ENCODE peak calls at places on chromosomes 5 and 9, in seven cellular contexts. C, H, V, G, O, P and A are unnamed samples.

GRCh38 chr9:112059145-112059979 is 115.7 kb downstream of the SUSD1 start:
- DNase-seq in C (no peak), H (peak), V (no peak), G (peak), O (no peak), P (peak), A (no peak)

GRCh38 chr5:91098581-91098980 is 284.5 kb downstream of the ARRDC3 start:
- DNase-seq in C (no peak), H (no peak), V (no peak), G (no peak), O (no peak), P (no peak), A (no peak)

GRCh38 chr9:137138701-137139467 is at the start of gene GRIN1:
- DNase-seq in C (peak), H (no peak), V (no peak), G (no peak), O (peak), P (peak), A (no peak)

GRCh38 chr9:4366649-4367330 is 66.9 kb upstream of the GLIS3 start:
- DNase-seq in C (peak), H (peak), V (no peak), G (peak), O (peak), P (peak), A (peak)

GRCh38 chr5:133746834-133747233 is 134.5 kb upstream of the FSTL4 start:
- DNase-seq in C (peak), H (no peak), V (no peak), G (no peak), O (no peak), P (no peak), A (no peak)

GRCh38 chr5:32771037-32771436 is 59.9 kb downstream of the NPR3 start:
- DNase-seq in C (no peak), H (no peak), V (peak), G (no peak), O (no peak), P (no peak), A (no peak)

GRCh38 chr9:121098567-121099198 is 23.9 kb downstream of the CNTRL start:
- DNase-seq in C (no peak), H (no peak), V (no peak), G (no peak), O (no peak), P (no peak), A (peak)

GRCh38 chr9:8351431-8351830 is 551.9 kb upstream of the DMAC1 start:
- DNase-seq in C (no peak), H (no peak), V (no peak), G (no peak), O (no peak), P (no peak), A (no peak)

GRCh38 chr9:18847576-18848275 is 185.3 kb downstream of the SAXO1 start:
- DNase-seq in C (no peak), H (no peak), V (no peak), G (no peak), O (peak), P (no peak), A (no peak)

GRCh38 chr9:32525506-32525905 is 490 bp downstream of the RIGI start:
- DNase-seq in C (no peak), H (no peak), V (no peak), G (peak), O (no peak), P (peak), A (no peak)

GRCh38 chr9:38008168-38009034 is 60.6 kb downstream of the SHB start:
- DNase-seq in C (no peak), H (peak), V (no peak), G (peak), O (no peak), P (peak), A (peak)

GRCh38 chr5:28077291-28078240 is 1039.2 kb upstream of the CDH9 start:
- DNase-seq in C (no peak), H (no peak), V (no peak), G (no peak), O (no peak), P (no peak), A (no peak)

GRCh38 chr5:111530298-111530740 is 18.0 kb upstream of the STARD4 start:
- DNase-seq in C (no peak), H (peak), V (peak), G (peak), O (peak), P (peak), A (peak)

GRCh38 chr5:136174021-136174659 is 18.8 kb downstream of the SMIM32 start:
- DNase-seq in C (peak), H (peak), V (no peak), G (peak), O (no peak), P (peak), A (peak)

GRCh38 chr9:21802418-21803000 is at the start of gene MTAP:
- DNase-seq in C (peak), H (peak), V (peak), G (no peak), O (peak), P (peak), A (peak)

GRCh38 chr5:159249158-159249557 is 13.9 kb upstream of the UBLCP1 start:
- DNase-seq in C (no peak), H (no peak), V (no peak), G (no peak), O (no peak), P (no peak), A (no peak)

GRCh38 chr5:76219636-76220035 is 136.5 kb downstream of the SV2C start:
- DNase-seq in C (peak), H (no peak), V (no peak), G (no peak), O (no peak), P (no peak), A (no peak)

GRCh38 chr5:87034562-87034961 is 233.1 kb upstream of the RASA1 start:
- DNase-seq in C (no peak), H (no peak), V (no peak), G (no peak), O (no peak), P (no peak), A (no peak)

GRCh38 chr5:107636555-107636954 is 34.2 kb downstream of the EFNA5 start:
- DNase-seq in C (no peak), H (no peak), V (no peak), G (no peak), O (no peak), P (no peak), A (no peak)

GRCh38 chr5:84382363-84383295 is 2.1 kb downstream of the EDIL3 start:
- DNase-seq in C (peak), H (peak), V (peak), G (peak), O (peak), P (peak), A (peak)

GRCh38 chr5:176360894-176361436 is 599 bp downstream of the KIAA1191 start:
- DNase-seq in C (no peak), H (peak), V (no peak), G (peak), O (peak), P (peak), A (no peak)

GRCh38 chr9:33921967-33922895 is 105.3 kb downstream of the UBE2R2 start:
- DNase-seq in C (peak), H (peak), V (no peak), G (peak), O (no peak), P (peak), A (peak)

GRCh38 chr5:112083623-112084022 is 326.6 kb upstream of the NREP start:
- DNase-seq in C (no peak), H (no peak), V (no peak), G (no peak), O (no peak), P (no peak), A (no peak)

GRCh38 chr9:20630241-20630943 is 8.1 kb upstream of the MLLT3 start:
- DNase-seq in C (no peak), H (no peak), V (no peak), G (no peak), O (no peak), P (no peak), A (no peak)

GRCh38 chr9:135116892-135117680 is 29.6 kb downstream of the OLFM1 start:
- DNase-seq in C (no peak), H (no peak), V (no peak), G (peak), O (no peak), P (no peak), A (no peak)

GRCh38 chr9:92663951-92664350 is 6.0 kb downstream of the IPPK start:
- DNase-seq in C (no peak), H (peak), V (no peak), G (no peak), O (no peak), P (peak), A (no peak)

GRCh38 chr5:4373051-4373450 is 767.1 kb upstream of the ADAMTS16 start:
- DNase-seq in C (no peak), H (no peak), V (no peak), G (peak), O (no peak), P (no peak), A (no peak)

GRCh38 chr5:142827934-142828576 is 57.9 kb downstream of the ARHGAP26 start:
- DNase-seq in C (no peak), H (no peak), V (no peak), G (peak), O (no peak), P (no peak), A (no peak)

GRCh38 chr5:83387041-83387440 is 84.5 kb upstream of the VCAN start:
- DNase-seq in C (no peak), H (peak), V (no peak), G (no peak), O (no peak), P (no peak), A (no peak)

GRCh38 chr9:134707731-134708671 is 66.4 kb downstream of the COL5A1 start:
- DNase-seq in C (peak), H (no peak), V (no peak), G (no peak), O (no peak), P (no peak), A (no peak)

DNA sequence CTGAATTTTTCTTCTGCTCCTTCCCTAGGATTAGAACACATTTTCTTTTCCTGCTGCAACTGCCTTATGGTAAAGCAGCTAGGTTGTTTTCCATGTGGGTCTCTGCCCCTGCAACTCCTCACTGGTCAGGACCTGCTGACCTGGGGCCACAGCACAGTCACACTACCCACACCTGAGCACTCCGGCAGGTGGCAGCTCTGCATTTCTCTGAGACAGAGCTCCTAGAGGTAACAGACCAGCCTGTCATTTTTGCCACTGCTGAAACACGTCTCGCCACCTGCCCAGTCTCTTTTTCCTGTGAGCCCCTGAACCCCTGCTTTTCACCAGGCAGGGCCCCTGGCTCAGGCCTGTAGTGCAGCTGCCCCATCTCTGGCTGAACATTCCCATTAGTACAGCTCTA is 609.6 kb downstream of the HINT1 start:
- DNase-seq in C (no peak), H (no peak), V (no peak), G (no peak), O (no peak), P (no peak), A (no peak)
- TF ChIP-seq CTCF in C (no peak), H (no peak), V (no peak), G (no peak), O (no peak), P (no peak), A (no peak)

DNA sequence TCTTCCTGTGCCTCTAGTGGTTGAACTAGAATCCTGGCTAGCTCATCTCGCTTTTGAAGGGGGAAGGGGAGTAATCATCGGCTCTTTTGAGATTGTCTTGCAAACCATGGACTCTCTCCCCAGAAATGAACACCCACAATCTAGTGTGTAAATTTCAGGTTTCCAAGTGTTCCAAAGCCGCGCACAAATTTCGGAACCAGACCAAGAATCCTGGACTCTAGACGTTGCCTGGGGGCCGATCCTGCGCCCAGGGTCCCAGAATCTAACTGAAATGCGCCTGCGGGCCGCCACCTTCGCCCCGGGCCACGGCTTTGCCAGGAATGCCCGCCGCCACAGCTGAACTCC is 4.8 kb upstream of the FOXE1 start:
- DNase-seq in C (peak), H (no peak), V (no peak), G (no peak), O (no peak), P (no peak), A (no peak)
- TF ChIP-seq CTCF in C (peak), H (peak), V (no peak), G (no peak), O (no peak), P (no peak), A (no peak)

GRCh38 chr9:95071450-95071849 is 246.1 kb downstream of the FANCC start:
- DNase-seq in C (no peak), H (no peak), V (no peak), G (no peak), O (no peak), P (no peak), A (no peak)

GRCh38 chr9:95073918-95074317 is 243.6 kb downstream of the FANCC start:
- DNase-seq in C (no peak), H (no peak), V (no peak), G (no peak), O (no peak), P (no peak), A (no peak)

GRCh38 chr9:95071925-95072324 is 245.6 kb downstream of the FANCC start:
- DNase-seq in C (no peak), H (no peak), V (no peak), G (no peak), O (no peak), P (no peak), A (no peak)

GRCh38 chr9:95074632-95075269 is 242.8 kb downstream of the FANCC start:
- DNase-seq in C (no peak), H (no peak), V (no peak), G (no peak), O (peak), P (no peak), A (no peak)

DNA sequence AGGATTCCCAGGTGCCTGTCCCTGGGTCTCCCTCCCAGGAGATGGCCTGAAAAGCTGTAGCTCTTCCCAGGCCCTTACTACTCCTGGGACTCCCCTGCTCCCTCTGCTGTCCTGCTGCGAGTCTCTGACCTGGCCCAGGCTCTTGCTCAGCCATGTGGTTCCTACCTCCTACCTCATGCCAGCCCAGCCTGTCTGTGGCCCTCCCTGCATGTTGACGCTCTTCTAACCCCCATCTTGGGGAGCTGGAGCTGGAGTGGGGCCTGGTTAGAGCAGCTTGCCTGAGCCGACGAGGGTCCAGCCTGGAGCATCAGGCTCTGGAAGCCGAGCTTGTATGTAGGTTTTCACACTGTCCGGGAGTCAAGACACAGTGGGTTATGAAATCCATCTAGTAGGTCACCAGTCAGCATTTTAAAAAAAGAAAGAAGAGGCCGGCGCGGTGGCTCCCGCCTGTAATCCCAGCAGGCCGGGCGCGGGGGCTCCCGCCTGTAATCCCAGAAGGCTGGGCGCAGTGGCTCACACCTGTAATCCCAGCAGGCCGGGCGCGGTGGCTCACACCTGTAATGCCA is 244.4 kb downstream of the FANCC start:
- DNase-seq in C (peak), H (no peak), V (no peak), G (no peak), O (no peak), P (peak), A (no peak)
- TF ChIP-seq CTCF in C (peak), H (peak), V (peak), G (no peak), O (peak), P (peak), A (no peak)

GRCh38 chr9:68779558-68780376 is 74.7 kb downstream of the PIP5K1B start:
- DNase-seq in C (peak), H (peak), V (peak), G (peak), O (peak), P (peak), A (peak)
- TF ChIP-seq CTCF in C (peak), H (peak), V (peak), G (no peak), O (no peak), P (no peak), A (peak)

DNA sequence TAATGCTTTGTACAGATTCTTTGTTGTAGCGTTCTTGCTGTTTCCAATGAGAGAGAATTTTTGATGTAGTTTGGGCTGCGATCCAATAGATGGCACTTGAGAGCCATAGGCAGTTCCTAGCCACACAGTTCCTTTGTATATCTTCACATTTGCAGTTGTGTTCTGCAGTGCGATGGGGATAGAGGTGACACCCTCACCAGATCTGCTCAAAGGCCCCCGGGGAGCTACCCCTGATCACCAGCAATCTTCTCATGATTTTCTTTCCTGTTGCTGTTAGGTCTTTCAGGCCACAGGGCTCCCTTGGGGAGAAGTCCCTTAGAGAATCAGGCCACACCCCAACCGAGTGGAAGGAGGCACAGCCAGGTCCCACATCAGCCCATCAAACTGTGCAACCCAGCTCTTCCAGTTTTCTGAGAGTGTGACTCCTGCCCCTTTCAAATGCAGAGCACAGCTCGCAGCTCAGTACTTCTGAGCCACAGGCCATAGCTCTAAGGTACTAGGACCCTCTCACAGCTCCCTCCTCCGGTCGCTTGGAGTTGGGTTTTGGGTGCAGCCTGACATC is 353.7 kb downstream of the SLCO4C1 start:
- DNase-seq in C (peak), H (peak), V (no peak), G (peak), O (peak), P (peak), A (peak)
- TF ChIP-seq CTCF in C (peak), H (peak), V (peak), G (peak), O (peak), P (peak), A (peak)

DNA sequence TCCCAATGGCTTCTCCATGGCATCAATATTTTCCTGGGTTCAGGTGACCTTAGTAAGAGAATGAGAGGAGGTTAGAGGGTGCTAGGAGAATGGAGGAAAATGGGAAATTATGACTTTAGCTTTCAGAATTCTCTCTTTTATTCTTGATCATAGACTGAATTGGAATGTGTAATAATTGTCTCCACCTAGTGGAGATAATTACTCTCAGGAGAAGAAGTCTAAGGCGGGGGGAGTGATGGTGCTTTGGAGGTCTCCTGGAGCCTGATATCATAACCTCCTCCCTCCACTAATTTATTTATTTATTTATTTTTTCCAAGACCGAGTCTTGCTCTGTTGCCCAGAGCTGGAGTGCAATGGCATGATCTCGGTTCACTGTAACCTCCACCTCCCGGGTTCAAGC is 221.3 kb downstream of the GRIA1 start:
- DNase-seq in C (no peak), H (no peak), V (no peak), G (no peak), O (no peak), P (peak), A (no peak)
- TF ChIP-seq CTCF in C (peak), H (peak), V (peak), G (peak), O (no peak), P (peak), A (no peak)

GRCh38 chr5:140806834-140807775 is at the start of gene PCDHA4:
- DNase-seq in C (peak), H (no peak), V (no peak), G (peak), O (peak), P (peak), A (no peak)

GRCh38 chr5:140802781-140803271 is 2.0 kb downstream of the PCDHA3 start:
- DNase-seq in C (no peak), H (no peak), V (no peak), G (no peak), O (no peak), P (no peak), A (no peak)

GRCh38 chr5:140796718-140797095 is 2.1 kb downstream of the PCDHA2 start:
- DNase-seq in C (no peak), H (no peak), V (no peak), G (no peak), O (no peak), P (no peak), A (no peak)

GRCh38 chr5:140800816-140801493 is at the start of gene PCDHA3:
- DNase-seq in C (no peak), H (no peak), V (no peak), G (no peak), O (no peak), P (peak), A (no peak)

DNA sequence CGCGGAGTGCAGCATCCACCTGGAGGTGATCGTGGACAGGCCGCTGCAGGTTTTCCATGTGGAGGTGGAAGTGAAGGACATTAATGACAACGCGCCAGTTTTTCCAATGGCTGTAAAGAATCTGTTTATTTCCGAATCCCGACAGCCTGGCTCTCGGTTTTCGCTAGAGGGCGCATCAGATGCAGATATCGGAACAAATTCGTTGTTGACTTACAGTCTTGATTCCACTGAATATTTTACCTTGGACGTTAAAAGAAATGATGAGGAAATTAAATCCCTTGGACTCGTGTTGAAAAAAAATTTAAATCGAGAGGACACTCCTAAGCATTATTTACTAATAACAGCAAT is 611 bp downstream of the PCDHA3 start:
- DNase-seq in C (no peak), H (no peak), V (no peak), G (no peak), O (no peak), P (peak), A (no peak)
- TF ChIP-seq CTCF in C (no peak), H (peak), V (peak), G (no peak), O (peak), P (no peak), A (no peak)

GRCh38 chr5:11494340-11494739 is 409.9 kb downstream of the CTNND2 start:
- DNase-seq in C (no peak), H (no peak), V (no peak), G (no peak), O (no peak), P (peak), A (no peak)
- TF ChIP-seq CTCF in C (peak), H (peak), V (peak), G (peak), O (peak), P (peak), A (no peak)